ENCODE peak calls at places on chromosomes 4 and X, in seven cellular contexts. One of them, this sample, is unnamed.

GRCh38 chrX:155070663-155070974 is 317 bp downstream of the CMC4 start:
- DNase-seq in IMR-90: no peak
- DNase-seq in mesenchymal stem cell: no peak
- DNase-seq in H9: no peak
- DNase-seq in H1: no peak
- DNase-seq in mesendoderm: no peak
- DNase-seq in trophoblast cell: no peak
- DNase-seq in this sample: no peak

GRCh38 chrX:140057001-140057411 is 91.7 kb upstream of the CXorf66 start:
- DNase-seq in IMR-90: peak
- DNase-seq in mesenchymal stem cell: peak
- DNase-seq in H9: peak
- DNase-seq in H1: peak
- DNase-seq in mesendoderm: peak
- DNase-seq in trophoblast cell: peak
- DNase-seq in this sample: peak

GRCh38 chrX:104047171-104047570 is 7.4 kb downstream of the H2BW2 start:
- DNase-seq in IMR-90: no peak
- DNase-seq in mesenchymal stem cell: no peak
- DNase-seq in H9: no peak
- DNase-seq in H1: no peak
- DNase-seq in mesendoderm: no peak
- DNase-seq in trophoblast cell: no peak
- DNase-seq in this sample: no peak

GRCh38 chr4:124337874-124338273 is 374.7 kb downstream of the ANKRD50 start:
- DNase-seq in IMR-90: peak
- DNase-seq in mesenchymal stem cell: peak
- DNase-seq in H9: no peak
- DNase-seq in H1: no peak
- DNase-seq in mesendoderm: no peak
- DNase-seq in trophoblast cell: no peak
- DNase-seq in this sample: no peak

GRCh38 chr4:5751918-5752802 is 41.2 kb downstream of the EVC start:
- DNase-seq in IMR-90: peak
- DNase-seq in mesenchymal stem cell: peak
- DNase-seq in H9: peak
- DNase-seq in H1: peak
- DNase-seq in mesendoderm: peak
- DNase-seq in trophoblast cell: no peak
- DNase-seq in this sample: peak

GRCh38 chr4:90979551-90979950 is 852.4 kb downstream of the CCSER1 start:
- DNase-seq in IMR-90: no peak
- DNase-seq in mesenchymal stem cell: no peak
- DNase-seq in H9: no peak
- DNase-seq in H1: no peak
- DNase-seq in mesendoderm: no peak
- DNase-seq in trophoblast cell: no peak
- DNase-seq in this sample: no peak

GRCh38 chr4:57190651-57191481 is 80.7 kb upstream of the IGFBP7 start:
- DNase-seq in IMR-90: peak
- DNase-seq in mesenchymal stem cell: peak
- DNase-seq in H9: peak
- DNase-seq in H1: peak
- DNase-seq in mesendoderm: peak
- DNase-seq in trophoblast cell: peak
- DNase-seq in this sample: peak

GRCh38 chr4:140719022-140719421 is 37.2 kb downstream of the TBC1D9 start:
- DNase-seq in IMR-90: peak
- DNase-seq in mesenchymal stem cell: peak
- DNase-seq in H9: no peak
- DNase-seq in H1: no peak
- DNase-seq in mesendoderm: no peak
- DNase-seq in trophoblast cell: peak
- DNase-seq in this sample: no peak

GRCh38 chr4:166538491-166539005 is 665.5 kb downstream of the TLL1 start:
- DNase-seq in IMR-90: no peak
- DNase-seq in mesenchymal stem cell: no peak
- DNase-seq in H9: no peak
- DNase-seq in H1: no peak
- DNase-seq in mesendoderm: peak
- DNase-seq in trophoblast cell: peak
- DNase-seq in this sample: no peak

GRCh38 chr4:1449833-1450741 is 43.8 kb upstream of the NKX1-1 start:
- DNase-seq in IMR-90: no peak
- DNase-seq in mesenchymal stem cell: no peak
- DNase-seq in H9: peak
- DNase-seq in H1: no peak
- DNase-seq in mesendoderm: no peak
- DNase-seq in trophoblast cell: no peak
- DNase-seq in this sample: no peak

GRCh38 chrX:147912093-147912801 is 528 bp downstream of the FMR1 start:
- DNase-seq in IMR-90: peak
- DNase-seq in mesenchymal stem cell: peak
- DNase-seq in H9: no peak
- DNase-seq in H1: no peak
- DNase-seq in mesendoderm: peak
- DNase-seq in trophoblast cell: peak
- DNase-seq in this sample: peak

GRCh38 chr4:84957509-84958420 is 8.7 kb downstream of the WDFY3 start:
- DNase-seq in IMR-90: no peak
- DNase-seq in mesenchymal stem cell: no peak
- DNase-seq in H9: no peak
- DNase-seq in H1: no peak
- DNase-seq in mesendoderm: peak
- DNase-seq in trophoblast cell: no peak
- DNase-seq in this sample: no peak

DNA sequence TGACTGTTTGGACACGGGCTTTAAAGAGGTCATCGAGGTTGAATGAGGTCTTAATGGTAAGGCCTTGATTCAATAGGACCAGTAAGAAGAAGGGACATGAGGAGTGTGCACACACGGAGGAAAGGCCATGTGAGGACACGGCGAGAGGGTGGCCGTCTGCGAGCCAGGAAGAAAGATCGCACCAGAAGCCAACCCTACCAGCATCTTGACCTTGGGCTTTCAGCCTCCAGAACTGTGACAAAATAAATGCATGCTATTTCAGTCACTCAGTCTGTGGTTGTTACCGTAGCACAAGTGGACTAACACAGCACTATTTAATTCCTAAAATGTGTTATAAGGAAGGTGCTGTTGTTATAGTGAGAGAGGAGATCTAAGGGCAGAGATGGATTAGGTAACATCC is 468.6 kb upstream of the FAT1 start:
- DNase-seq in IMR-90: no peak
- DNase-seq in mesenchymal stem cell: no peak
- DNase-seq in H9: no peak
- DNase-seq in H1: no peak
- DNase-seq in mesendoderm: no peak
- DNase-seq in trophoblast cell: peak
- DNase-seq in this sample: no peak
- H3K23ac ChIP-seq in IMR-90: no peak
- H3K23ac ChIP-seq in mesenchymal stem cell: no peak
- H3K23ac ChIP-seq in H9: no peak
- H3K23ac ChIP-seq in H1: no peak
- H3K23ac ChIP-seq in mesendoderm: no peak
- H3K23ac ChIP-seq in trophoblast cell: no peak
- H3K23ac ChIP-seq in this sample: no peak

GRCh38 chr4:19580090-19580489 is 671.6 kb upstream of the SLIT2 start:
- DNase-seq in IMR-90: peak
- DNase-seq in mesenchymal stem cell: no peak
- DNase-seq in H9: no peak
- DNase-seq in H1: no peak
- DNase-seq in mesendoderm: no peak
- DNase-seq in trophoblast cell: peak
- DNase-seq in this sample: no peak

GRCh38 chr4:19575959-19576358 is 675.7 kb upstream of the SLIT2 start:
- DNase-seq in IMR-90: no peak
- DNase-seq in mesenchymal stem cell: no peak
- DNase-seq in H9: no peak
- DNase-seq in H1: no peak
- DNase-seq in mesendoderm: no peak
- DNase-seq in trophoblast cell: no peak
- DNase-seq in this sample: no peak

DNA sequence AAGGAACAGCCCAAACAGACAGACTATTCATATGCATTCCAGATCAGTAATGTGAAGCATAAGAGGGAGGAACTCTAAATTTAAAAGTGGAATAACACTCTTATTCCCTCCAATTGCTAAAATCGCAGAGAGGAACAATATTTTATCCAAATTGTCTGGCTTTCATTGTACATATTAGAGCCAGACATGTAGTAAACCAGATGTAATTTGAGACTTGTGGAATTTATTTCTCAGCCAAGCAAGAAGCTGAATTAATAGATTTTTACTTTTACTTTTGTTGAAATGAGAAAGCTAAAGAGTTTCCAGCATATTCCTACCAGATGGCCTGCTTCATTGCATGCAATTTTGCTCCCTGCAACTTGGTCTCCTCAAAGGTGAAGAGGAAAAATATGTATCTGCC is 674.6 kb upstream of the SLIT2 start:
- DNase-seq in IMR-90: peak
- DNase-seq in mesenchymal stem cell: no peak
- DNase-seq in H9: no peak
- DNase-seq in H1: no peak
- DNase-seq in mesendoderm: no peak
- DNase-seq in trophoblast cell: no peak
- DNase-seq in this sample: no peak
- H3K23ac ChIP-seq in IMR-90: no peak
- H3K23ac ChIP-seq in mesenchymal stem cell: no peak
- H3K23ac ChIP-seq in H9: no peak
- H3K23ac ChIP-seq in H1: no peak
- H3K23ac ChIP-seq in mesendoderm: no peak
- H3K23ac ChIP-seq in trophoblast cell: no peak
- H3K23ac ChIP-seq in this sample: no peak

DNA sequence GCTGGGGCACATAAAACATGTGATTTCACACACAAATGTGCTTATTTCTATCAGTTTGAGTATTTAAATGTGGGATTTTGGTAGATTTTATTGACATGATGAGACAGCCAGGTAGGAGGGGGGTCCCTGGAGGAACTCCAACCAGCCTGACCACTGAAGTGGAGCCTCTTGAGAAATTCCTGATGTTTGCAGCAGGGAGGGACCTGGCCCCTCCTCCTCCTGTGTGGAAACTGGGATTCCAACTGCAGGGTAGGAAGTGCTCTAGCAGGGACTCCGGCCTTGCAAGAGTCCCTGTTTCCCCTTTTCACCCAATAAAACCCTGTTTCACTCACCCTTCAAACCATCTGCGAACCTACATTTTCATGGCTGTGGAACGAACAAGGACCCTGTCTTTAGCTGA is 2224.0 kb upstream of the AGA start:
- DNase-seq in IMR-90: no peak
- DNase-seq in mesenchymal stem cell: no peak
- DNase-seq in H9: peak
- DNase-seq in H1: no peak
- DNase-seq in mesendoderm: peak
- DNase-seq in trophoblast cell: no peak
- DNase-seq in this sample: no peak
- H3K23ac ChIP-seq in IMR-90: no peak
- H3K23ac ChIP-seq in mesenchymal stem cell: no peak
- H3K23ac ChIP-seq in H9: no peak
- H3K23ac ChIP-seq in H1: no peak
- H3K23ac ChIP-seq in mesendoderm: no peak
- H3K23ac ChIP-seq in trophoblast cell: no peak
- H3K23ac ChIP-seq in this sample: no peak

DNA sequence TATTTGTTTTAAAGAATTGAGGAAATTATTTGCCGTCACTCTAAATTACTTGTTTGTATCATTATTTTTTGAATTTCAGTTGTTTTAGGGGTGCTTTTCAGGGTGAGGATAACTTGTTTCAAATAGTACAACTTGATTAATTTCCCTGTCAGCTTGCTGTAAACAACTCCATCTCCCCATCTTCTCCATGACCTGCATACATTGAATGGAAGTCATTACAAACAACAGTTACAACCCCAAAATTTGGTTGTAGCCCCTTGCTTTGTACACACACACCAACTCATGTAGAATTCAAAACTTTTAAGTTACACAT is 1.4 kb downstream of the MTHFD2L start:
- DNase-seq in IMR-90: no peak
- DNase-seq in mesenchymal stem cell: no peak
- DNase-seq in H9: no peak
- DNase-seq in H1: no peak
- DNase-seq in mesendoderm: no peak
- DNase-seq in trophoblast cell: no peak
- DNase-seq in this sample: no peak
- H3K23ac ChIP-seq in IMR-90: no peak
- H3K23ac ChIP-seq in mesenchymal stem cell: no peak
- H3K23ac ChIP-seq in H9: no peak
- H3K23ac ChIP-seq in H1: no peak
- H3K23ac ChIP-seq in mesendoderm: no peak
- H3K23ac ChIP-seq in trophoblast cell: no peak
- H3K23ac ChIP-seq in this sample: no peak

GRCh38 chr4:8341691-8342090 is 72.1 kb downstream of the HTRA3 start:
- DNase-seq in IMR-90: no peak
- DNase-seq in mesenchymal stem cell: no peak
- DNase-seq in H9: no peak
- DNase-seq in H1: no peak
- DNase-seq in mesendoderm: no peak
- DNase-seq in trophoblast cell: no peak
- DNase-seq in this sample: no peak

GRCh38 chr4:8343967-8344331 is 74.4 kb downstream of the HTRA3 start:
- DNase-seq in IMR-90: no peak
- DNase-seq in mesenchymal stem cell: no peak
- DNase-seq in H9: no peak
- DNase-seq in H1: no peak
- DNase-seq in mesendoderm: no peak
- DNase-seq in trophoblast cell: no peak
- DNase-seq in this sample: no peak

GRCh38 chr4:8342651-8343050 is 73.1 kb downstream of the HTRA3 start:
- DNase-seq in IMR-90: no peak
- DNase-seq in mesenchymal stem cell: no peak
- DNase-seq in H9: peak
- DNase-seq in H1: no peak
- DNase-seq in mesendoderm: peak
- DNase-seq in trophoblast cell: no peak
- DNase-seq in this sample: no peak

GRCh38 chr4:8344387-8344786 is 74.8 kb downstream of the HTRA3 start:
- DNase-seq in IMR-90: no peak
- DNase-seq in mesenchymal stem cell: no peak
- DNase-seq in H9: no peak
- DNase-seq in H1: no peak
- DNase-seq in mesendoderm: no peak
- DNase-seq in trophoblast cell: no peak
- DNase-seq in this sample: no peak

GRCh38 chr4:8343051-8343966 is 73.8 kb downstream of the HTRA3 start:
- DNase-seq in IMR-90: no peak
- DNase-seq in mesenchymal stem cell: no peak
- DNase-seq in H9: no peak
- DNase-seq in H1: no peak
- DNase-seq in mesendoderm: no peak
- DNase-seq in trophoblast cell: no peak
- DNase-seq in this sample: no peak
- H3K23ac ChIP-seq in IMR-90: no peak
- H3K23ac ChIP-seq in mesenchymal stem cell: no peak
- H3K23ac ChIP-seq in H9: no peak
- H3K23ac ChIP-seq in H1: no peak
- H3K23ac ChIP-seq in mesendoderm: no peak
- H3K23ac ChIP-seq in trophoblast cell: no peak
- H3K23ac ChIP-seq in this sample: peak

GRCh38 chr4:121237069-121237399 is 72.9 kb upstream of the TNIP3 start:
- DNase-seq in IMR-90: no peak
- DNase-seq in mesenchymal stem cell: no peak
- DNase-seq in H9: no peak
- DNase-seq in H1: no peak
- DNase-seq in mesendoderm: no peak
- DNase-seq in trophoblast cell: no peak
- DNase-seq in this sample: no peak
- H3K23ac ChIP-seq in IMR-90: no peak
- H3K23ac ChIP-seq in mesenchymal stem cell: no peak
- H3K23ac ChIP-seq in H9: no peak
- H3K23ac ChIP-seq in H1: no peak
- H3K23ac ChIP-seq in mesendoderm: no peak
- H3K23ac ChIP-seq in trophoblast cell: no peak
- H3K23ac ChIP-seq in this sample: no peak